ENCODE peak calls at places on chromosomes 12 and 14, in four cellular contexts. Z is SK-N-SH, V is K562, K is GM12878. E is an unnamed sample.
A peak's percentile ranks its signal among the peaks of the same experiment; 100 is the strongest.

GRCh38 chr14:60805881-60806569 is 71.5 kb downstream of the MNAT1 start:
- DNase-seq in Z (no peak), V (no peak), K (no peak), E (no peak)

GRCh38 chr12:34304001-34304400 is 281.7 kb downstream of the ALG10 start:
- DNase-seq in Z (no peak), V (no peak), K (no peak), E (no peak)

GRCh38 chr14:70671652-70672327 is 30.1 kb downstream of the TTC9 start:
- DNase-seq in Z (no peak), V (no peak), K (no peak), E (no peak)

GRCh38 chr14:102579696-102580551 is 12.5 kb upstream of the RCOR1 start:
- DNase-seq in Z (peak; percentile 66), V (no peak), K (no peak), E (no peak)

GRCh38 chr14:44829021-44829420 is 132.7 kb downstream of the KLHL28 start:
- DNase-seq in Z (no peak), V (no peak), K (no peak), E (no peak)

GRCh38 chr12:66131067-66131688 is 628 bp upstream of the LLPH start:
- DNase-seq in Z (no peak), V (no peak), K (no peak), E (no peak)

GRCh38 chr12:69578283-69578682 is 7.0 kb upstream of the CCT2 start:
- DNase-seq in Z (no peak), V (no peak), K (no peak), E (no peak)

GRCh38 chr12:93879476-93880376 is 202.6 kb downstream of the CRADD start:
- DNase-seq in Z (no peak), V (no peak), K (no peak), E (no peak)

GRCh38 chr14:89697281-89698060 is 257.1 kb downstream of the EFCAB11 start:
- DNase-seq in Z (no peak), V (no peak), K (no peak), E (no peak)

GRCh38 chr14:57326253-57326652 is 57.5 kb downstream of the AP5M1 start:
- DNase-seq in Z (no peak), V (no peak), K (peak; percentile 13), E (no peak)

GRCh38 chr12:554001-554285 is 94.2 kb downstream of the B4GALNT3 start:
- DNase-seq in Z (no peak), V (no peak), K (no peak), E (no peak)

GRCh38 chr12:55700255-55701018 is 7.3 kb downstream of the ITGA7 start:
- DNase-seq in Z (peak; percentile 53), V (no peak), K (no peak), E (no peak)

GRCh38 chr12:52368494-52368893 is 1.2 kb upstream of the KRT85 start:
- DNase-seq in Z (no peak), V (no peak), K (no peak), E (no peak)

GRCh38 chr14:104425763-104426691 is 153.5 kb upstream of the C14orf180 start:
- DNase-seq in Z (no peak), V (no peak), K (no peak), E (no peak)

GRCh38 chr14:88380405-88380804 is 5.1 kb upstream of the SPATA7 start:
- DNase-seq in Z (peak; percentile 22), V (no peak), K (no peak), E (no peak)

GRCh38 chr12:94767971-94768370 is 117.6 kb upstream of the TMCC3 start:
- DNase-seq in Z (no peak), V (no peak), K (no peak), E (no peak)

GRCh38 chr12:38159591-38160317 is 156.8 kb upstream of the ALG10B start:
- DNase-seq in Z (no peak), V (no peak), K (no peak), E (no peak)

GRCh38 chr12:15979096-15980091 is 68.3 kb downstream of the DERA start:
- DNase-seq in Z (peak; percentile 45), V (peak; percentile 24), K (no peak), E (no peak)

GRCh38 chr14:77590845-77591506 is 25.5 kb downstream of the SPTLC2 start:
- DNase-seq in Z (no peak), V (no peak), K (no peak), E (no peak)

GRCh38 chr12:86257173-86257572 is 982 bp upstream of the MGAT4C start:
- DNase-seq in Z (no peak), V (no peak), K (no peak), E (no peak)

GRCh38 chr12:99439399-99439798 is 208.2 kb upstream of the GARIN6 start:
- DNase-seq in Z (no peak), V (no peak), K (no peak), E (no peak)

GRCh38 chr14:73491256-73491976 is 683 bp downstream of the RIOX1 start:
- DNase-seq in Z (peak; percentile 85), V (peak; percentile 63), K (no peak), E (no peak)

GRCh38 chr14:93262446-93262845 is 55.4 kb downstream of the UBR7 start:
- DNase-seq in Z (no peak), V (no peak), K (no peak), E (no peak)

GRCh38 chr14:72804653-72805180 is 89.2 kb downstream of the DPF3 start:
- DNase-seq in Z (no peak), V (no peak), K (no peak), E (no peak)

GRCh38 chr14:22979748-22980392 is 2.5 kb downstream of the AJUBA start:
- DNase-seq in Z (no peak), V (no peak), K (no peak), E (no peak)

GRCh38 chr12:82593901-82594396 is 92.8 kb upstream of the TMTC2 start:
- DNase-seq in Z (no peak), V (no peak), K (peak; percentile 49), E (no peak)

GRCh38 chr12:65155784-65156183 is 13.6 kb upstream of the LEMD3 start:
- DNase-seq in Z (no peak), V (no peak), K (peak; percentile 40), E (no peak)

GRCh38 chr14:59897757-59898383 is 22.1 kb upstream of the LRRC9 start:
- DNase-seq in Z (peak; percentile 51), V (peak; percentile 18), K (no peak), E (peak; percentile 10)

GRCh38 chr12:89924191-89924590 is 215.6 kb upstream of the ATP2B1 start:
- DNase-seq in Z (no peak), V (no peak), K (no peak), E (no peak)

GRCh38 chr12:95282266-95282665 is 64.7 kb downstream of the VEZT start:
- DNase-seq in Z (no peak), V (peak; percentile 9), K (no peak), E (no peak)

GRCh38 chr12:59087077-59087673 is 166.9 kb upstream of the LRIG3 start:
- DNase-seq in Z (peak; percentile 13), V (no peak), K (no peak), E (no peak)

GRCh38 chr14:106850913-106851825 is 1324.8 kb downstream of the TMEM121 start:
- DNase-seq in Z (no peak), V (no peak), K (no peak), E (no peak)

GRCh38 chr14:106845286-106846087 is 1319.1 kb downstream of the TMEM121 start:
- DNase-seq in Z (peak; percentile 19), V (no peak), K (peak; percentile 73), E (no peak)

GRCh38 chr14:106844608-106845285 is 1318.4 kb downstream of the TMEM121 start:
- DNase-seq in Z (peak; percentile 58), V (peak; percentile 4), K (no peak), E (no peak)

GRCh38 chr14:106846218-106846617 is 1319.8 kb downstream of the TMEM121 start:
- DNase-seq in Z (no peak), V (no peak), K (no peak), E (no peak)

DNA sequence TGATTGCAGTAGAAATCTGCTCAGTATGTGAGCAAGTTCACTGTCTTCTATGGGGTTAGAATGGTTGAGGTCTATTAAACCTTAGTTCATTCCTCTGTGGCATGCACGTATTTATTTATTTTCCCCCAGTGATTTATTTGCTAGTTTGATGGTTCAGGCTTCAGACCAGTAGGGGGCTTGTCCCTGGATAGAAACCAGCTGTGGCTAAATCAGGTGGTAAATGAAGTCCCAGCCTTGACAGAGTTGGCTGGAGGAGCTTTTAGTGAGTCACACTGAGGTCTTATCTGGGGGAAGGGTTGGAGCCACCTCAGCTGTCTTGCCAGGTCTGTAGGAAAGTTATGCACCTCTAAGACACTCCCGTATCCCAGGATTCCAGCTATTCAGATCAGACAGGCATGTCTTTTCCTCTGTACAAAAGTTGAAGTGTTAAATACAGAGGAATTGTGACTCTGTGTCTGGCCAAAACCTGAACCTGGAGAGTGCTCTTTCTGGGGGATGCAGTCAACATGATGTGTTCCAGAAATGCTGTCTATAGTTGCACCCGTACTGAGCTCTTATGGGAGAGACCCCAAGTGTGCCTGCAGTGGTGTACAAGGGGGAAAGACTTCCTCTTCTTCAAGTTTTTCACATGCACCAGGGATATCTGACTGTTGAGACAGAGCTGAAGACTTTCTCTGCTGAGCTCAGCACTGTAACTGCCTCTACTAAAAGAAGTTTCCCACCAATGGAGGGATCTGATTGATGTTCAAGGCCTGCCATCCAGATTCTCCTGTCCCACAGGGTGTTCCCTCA is 1322.1 kb downstream of the TMEM121 start:
- DNase-seq in Z (no peak), V (no peak), K (no peak), E (no peak)
- TF ChIP-seq CTCF in Z (peak; percentile 51), V (no peak), K (peak; percentile 52), E (no peak)

GRCh38 chr14:75442166-75442565 is 14.3 kb downstream of the JDP2 start:
- DNase-seq in Z (no peak), V (no peak), K (no peak), E (no peak)
- TF ChIP-seq NRF1 in Z (no peak), V (no peak), K (no peak), E (no peak)

GRCh38 chr14:64061115-64061514 is 208.3 kb downstream of the SYNE2 start:
- DNase-seq in Z (no peak), V (no peak), K (no peak), E (no peak)

GRCh38 chr14:64059454-64060198 is 206.8 kb downstream of the SYNE2 start:
- DNase-seq in Z (no peak), V (no peak), K (no peak), E (no peak)

GRCh38 chr14:64061706-64062105 is 208.9 kb downstream of the SYNE2 start:
- DNase-seq in Z (no peak), V (no peak), K (no peak), E (no peak)

GRCh38 chr14:64060648-64061096 is 207.9 kb downstream of the SYNE2 start:
- DNase-seq in Z (no peak), V (peak; percentile 6), K (no peak), E (peak; percentile 82)

DNA sequence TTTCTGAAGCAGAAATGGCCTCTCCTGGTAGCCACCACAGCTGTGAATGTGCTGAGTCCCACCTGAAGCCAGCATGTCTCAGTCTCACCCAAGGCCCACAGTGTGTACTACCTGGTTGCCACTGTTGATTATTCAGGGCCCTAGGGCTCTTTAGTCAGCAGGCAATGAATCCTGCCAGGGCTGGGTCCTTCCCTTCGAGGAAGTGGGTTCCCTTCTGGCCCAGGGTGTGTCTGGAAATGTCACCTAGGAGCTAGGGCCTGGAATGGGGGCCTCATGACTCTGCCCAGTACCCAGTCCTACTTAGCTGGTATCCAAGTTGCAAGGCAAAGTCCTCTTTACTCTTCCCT is 207.4 kb downstream of the SYNE2 start:
- DNase-seq in Z (no peak), V (no peak), K (no peak), E (no peak)
- H3K9ac ChIP-seq in Z (no peak overlapping the region), V (no peak overlapping the region), K (no peak overlapping the region), E (no peak overlapping the region)

DNA sequence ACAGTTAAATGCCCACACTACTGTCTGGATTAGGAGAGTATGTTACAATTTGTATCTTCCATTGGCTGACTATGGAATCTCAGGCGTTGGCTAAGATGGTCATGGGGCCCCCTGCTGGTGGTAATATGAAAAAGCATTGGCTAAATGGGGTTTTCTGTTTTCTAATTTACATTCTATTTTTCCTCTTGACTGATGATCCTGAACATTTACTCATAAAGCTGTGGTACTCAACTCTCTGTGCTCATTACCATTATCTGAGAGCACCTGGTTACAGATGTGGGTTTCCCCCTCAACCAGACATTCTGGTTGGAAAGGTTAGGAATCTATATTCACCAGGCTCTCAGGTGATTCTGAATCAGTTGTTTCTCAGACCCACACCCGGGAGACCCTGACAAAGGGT is 64.8 kb downstream of the WSCD2 start:
- DNase-seq in Z (peak; percentile 69), V (peak; percentile 69), K (no peak), E (peak; percentile 56)
- TF ChIP-seq CTCF in Z (peak; percentile 62), V (peak; percentile 73), K (peak; percentile 66), E (peak; percentile 77)